ENCODE peak calls at places on chromosome 4, in nine cellular contexts. W, H, I, X, R, A, B, L and Y are unnamed samples.

GRCh38 chr4:38949416-38950051 is 81.9 kb downstream of the FAM114A1 start:
- DNase-seq in L (peak; percentile 38), X (no peak), A (no peak), I (peak; percentile 19), B (peak; percentile 40), W (no peak), R (no peak), H (peak; percentile 16), Y (no peak)

GRCh38 chr4:109972786-109973528 is 60.3 kb downstream of the EGF start:
- DNase-seq in B (no peak), A (no peak), R (no peak), L (no peak), I (no peak), H (no peak), X (no peak), W (no peak), Y (no peak)

GRCh38 chr4:110643096-110643495 is 20.2 kb upstream of the PITX2 start:
- DNase-seq in I (no peak), H (no peak), A (no peak), L (no peak), R (no peak), B (no peak), X (no peak), W (no peak), Y (no peak)

GRCh38 chr4:1760521-1761001 is 32.5 kb upstream of the FGFR3 start:
- DNase-seq in A (peak; percentile 42), I (no peak), R (no peak), B (no peak), L (no peak), X (no peak), W (no peak), H (no peak), Y (no peak)

GRCh38 chr4:38308728-38309315 is 348.6 kb downstream of the PTTG2 start:
- DNase-seq in I (peak; percentile 30), H (no peak), A (no peak), B (peak; percentile 60), W (no peak), R (no peak), L (no peak), X (peak; percentile 67), Y (no peak)

GRCh38 chr4:16598241-16599224 is 299.9 kb downstream of the LDB2 start:
- DNase-seq in I (peak; percentile 20), A (peak; percentile 22), H (no peak), B (peak; percentile 46), L (no peak), R (no peak), X (no peak), W (no peak), Y (no peak)

GRCh38 chr4:183142566-183143545 is 43.8 kb downstream of the WWC2 start:
- DNase-seq in X (peak; percentile 10), I (peak; percentile 48), H (no peak), W (no peak), A (peak; percentile 8), R (no peak), B (peak; percentile 88), L (no peak), Y (no peak)

GRCh38 chr4:54554339-54554990 is 103.3 kb upstream of the KIT start:
- DNase-seq in W (no peak), A (no peak), B (no peak), X (no peak), R (peak; percentile 15), H (no peak), I (no peak), L (no peak), Y (no peak)

GRCh38 chr4:155552180-155552579 is 114.5 kb upstream of the GUCY1A1 start:
- DNase-seq in H (no peak), B (peak; percentile 73), L (no peak), A (no peak), W (no peak), X (no peak), R (peak; percentile 51), I (no peak), Y (no peak)

GRCh38 chr4:13642163-13642562 is 14.6 kb upstream of the BOD1L1 start:
- DNase-seq in W (no peak), B (no peak), H (no peak), R (no peak), A (no peak), L (no peak), I (no peak), X (no peak), Y (no peak)

GRCh38 chr4:98341309-98341708 is 80.1 kb downstream of the RAP1GDS1 start:
- DNase-seq in I (no peak), B (peak; percentile 82), W (no peak), X (peak; percentile 31), R (no peak), H (no peak), L (no peak), A (no peak), Y (no peak)

GRCh38 chr4:76233534-76233933 is 18.0 kb upstream of the FAM47E start:
- DNase-seq in I (no peak), L (no peak), A (no peak), H (no peak), W (no peak), B (no peak), X (no peak), R (no peak), Y (no peak)

GRCh38 chr4:102871772-102872171 is 3.0 kb downstream of the CISD2 start:
- DNase-seq in A (no peak), W (no peak), B (no peak), X (no peak), I (no peak), L (no peak), H (no peak), R (no peak), Y (no peak)

GRCh38 chr4:138632856-138633255 is 382.7 kb upstream of the NOCT start:
- DNase-seq in L (no peak), A (no peak), X (no peak), H (no peak), R (no peak), W (no peak), I (no peak), B (no peak), Y (no peak)

GRCh38 chr4:155442267-155443105 is 65.7 kb upstream of the MAP9 start:
- DNase-seq in I (peak; percentile 42), R (peak; percentile 79), B (peak; percentile 60), W (peak; percentile 23), X (peak; percentile 64), H (peak; percentile 29), A (peak; percentile 56), L (peak; percentile 19), Y (peak; percentile 49)

GRCh38 chr4:145566086-145566708 is 53.0 kb upstream of the MMAA start:
- DNase-seq in W (no peak), I (no peak), H (no peak), B (no peak), L (no peak), A (no peak), R (no peak), X (no peak), Y (no peak)

GRCh38 chr4:8225704-8226443 is 26.8 kb downstream of the SH3TC1 start:
- DNase-seq in A (peak; percentile 15), H (no peak), B (no peak), W (peak; percentile 55), R (no peak), L (no peak), I (no peak), X (no peak), Y (no peak)

GRCh38 chr4:133969202-133969873 is 232.3 kb downstream of the PABPC4L start:
- DNase-seq in H (no peak), I (peak; percentile 28), X (no peak), A (peak; percentile 1), W (peak; percentile 75), R (no peak), L (no peak), B (peak; percentile 47), Y (no peak)

GRCh38 chr4:156677136-156677535 is 294.5 kb downstream of the PDGFC start:
- DNase-seq in I (peak; percentile 32), W (no peak), B (peak; percentile 39), R (no peak), L (no peak), H (no peak), X (no peak), A (peak; percentile 52), Y (peak; percentile 64)

GRCh38 chr4:107721436-107722090 is 1.5 kb upstream of the PAPSS1 start:
- DNase-seq in W (no peak), B (no peak), I (no peak), L (peak; percentile 37), A (no peak), X (no peak), R (peak; percentile 62), H (peak; percentile 53), Y (no peak)

GRCh38 chr4:78002260-78002659 is 54.9 kb upstream of the FRAS1 start:
- DNase-seq in H (no peak), B (peak; percentile 2), L (no peak), W (no peak), R (no peak), X (peak; percentile 4), A (no peak), I (no peak), Y (no peak)

GRCh38 chr4:1500231-1500965 is 94.2 kb upstream of the NKX1-1 start:
- DNase-seq in W (no peak), X (no peak), H (no peak), B (no peak), L (no peak), R (no peak), I (no peak), A (no peak), Y (no peak)

GRCh38 chr4:3781193-3781886 is 15.2 kb downstream of the ADRA2C start:
- DNase-seq in X (no peak), W (no peak), L (no peak), H (no peak), A (peak; percentile 73), I (no peak), R (no peak), B (no peak), Y (peak; percentile 62)

GRCh38 chr4:150212927-150213326 is 134.7 kb downstream of the DCLK2 start:
- DNase-seq in R (no peak), X (no peak), I (no peak), L (no peak), A (no peak), W (no peak), B (no peak), H (no peak), Y (no peak)

GRCh38 chr4:5890063-5890727 is 2.7 kb downstream of the CRMP1 start:
- DNase-seq in X (no peak), B (no peak), W (peak; percentile 45), A (peak; percentile 11), L (no peak), R (peak; percentile 89), H (no peak), I (no peak), Y (no peak)

GRCh38 chr4:6732441-6733357 is 16.7 kb downstream of the BLOC1S4 start:
- DNase-seq in H (no peak), B (peak; percentile 82), A (peak; percentile 89), I (no peak), W (no peak), R (no peak), X (peak; percentile 70), L (no peak), Y (peak; percentile 39)